ENCODE peak calls at places on chromosomes 4 and X, in ten cellular contexts. P is MCF 10A; U is stimulated activated CD8-positive, alpha-beta memory T cell treated with anti-CD3 and anti-CD28 coated beads, Interleukin-15, amount 100 ng/mL, for 1 hour; A is IMR-90; G is right lobe of liver; E is neural progenitor cell; M is neural crest cell; X is EL; T is pancreas; K is adipocyte. N is an unnamed sample.

GRCh38 chr4:17111436-17111835 is 213.0 kb upstream of the LDB2 start:
- DNase-seq in P (no peak), U (no peak), A (no peak), G (no peak), E (no peak), M (no peak), X (no peak), T (no peak), K (no peak), N (no peak)

GRCh38 chr4:6710282-6710681 is 617 bp upstream of the MRFAP1L1 start:
- DNase-seq in P (no peak), U (no peak), A (no peak), G (no peak), E (peak), M (no peak), X (no peak), T (no peak), K (peak), N (no peak)

GRCh38 chrX:67692246-67692645 is 148.4 kb downstream of the AR start:
- DNase-seq in P (peak), U (no peak), A (peak), G (no peak), E (no peak), M (no peak), X (peak), T (no peak), K (peak), N (no peak)

GRCh38 chrX:132837126-132837525 is 121.3 kb downstream of the HS6ST2 start:
- DNase-seq in P (peak), U (no peak), A (no peak), G (no peak), E (no peak), M (no peak), X (peak), T (peak), K (no peak), N (no peak)

GRCh38 chr4:13548059-13548983 is 4.0 kb upstream of the NKX3-2 start:
- DNase-seq in P (peak), U (no peak), A (no peak), G (no peak), E (peak), M (no peak), X (peak), T (no peak), K (no peak), N (no peak)

GRCh38 chr4:1172228-1172851 is at the start of gene SPON2:
- DNase-seq in P (no peak), U (no peak), A (peak), G (peak), E (peak), M (no peak), X (no peak), T (no peak), K (no peak), N (no peak)

GRCh38 chrX:150155396-150156048 is 207.6 kb upstream of the MAMLD1 start:
- DNase-seq in P (peak), U (no peak), A (peak), G (no peak), E (no peak), M (no peak), X (peak), T (no peak), K (peak), N (no peak)

GRCh38 chr4:166538491-166539005 is 665.5 kb downstream of the TLL1 start:
- DNase-seq in P (no peak), U (no peak), A (no peak), G (no peak), E (no peak), M (no peak), X (peak), T (no peak), K (no peak), N (no peak)

GRCh38 chr4:101256222-101256621 is 91.1 kb downstream of the PPP3CA start:
- DNase-seq in P (no peak), U (no peak), A (no peak), G (no peak), E (no peak), M (no peak), X (no peak), T (no peak), K (no peak), N (no peak)

GRCh38 chrX:30577362-30577961 is at the start of gene TASL:
- DNase-seq in P (no peak), U (no peak), A (no peak), G (no peak), E (no peak), M (no peak), X (no peak), T (no peak), K (no peak), N (no peak)

GRCh38 chrX:124358796-124359386 is 12.5 kb downstream of the SH2D1A start:
- DNase-seq in P (no peak), U (no peak), A (no peak), G (no peak), E (no peak), M (no peak), X (no peak), T (no peak), K (no peak), N (no peak)

GRCh38 chrX:70168238-70169188 is 8.8 kb upstream of the DGAT2L6 start:
- DNase-seq in P (peak), U (no peak), A (peak), G (no peak), E (peak), M (no peak), X (peak), T (no peak), K (peak), N (peak)

GRCh38 chrX:120690941-120691340 is 61.1 kb upstream of the C1GALT1C1 start:
- DNase-seq in P (no peak), U (no peak), A (no peak), G (no peak), E (no peak), M (no peak), X (no peak), T (no peak), K (no peak), N (no peak)

GRCh38 chr4:22720091-22720490 is 27.4 kb downstream of the GBA3 start:
- DNase-seq in P (no peak), U (no peak), A (peak), G (no peak), E (no peak), M (no peak), X (peak), T (no peak), K (peak), N (no peak)

GRCh38 chr4:84218002-84218401 is 281.1 kb downstream of the NKX6-1 start:
- DNase-seq in P (no peak), U (no peak), A (no peak), G (no peak), E (peak), M (peak), X (no peak), T (no peak), K (no peak), N (no peak)

GRCh38 chr4:134470544-134470943 is 269.0 kb upstream of the PABPC4L start:
- DNase-seq in P (peak), U (no peak), A (no peak), G (no peak), E (peak), M (peak), X (peak), T (peak), K (peak), N (peak)

GRCh38 chrX:12292996-12293765 is 154.9 kb downstream of the FRMPD4 start:
- DNase-seq in P (peak), U (no peak), A (peak), G (no peak), E (no peak), M (no peak), X (peak), T (no peak), K (peak), N (no peak)

GRCh38 chr4:911221-911751 is 20.8 kb downstream of the GAK start:
- DNase-seq in P (no peak), U (no peak), A (no peak), G (peak), E (no peak), M (no peak), X (no peak), T (no peak), K (no peak), N (no peak)

GRCh38 chrX:44914532-44915198 is 41.7 kb downstream of the KDM6A start:
- DNase-seq in P (no peak), U (no peak), A (peak), G (no peak), E (no peak), M (no peak), X (peak), T (no peak), K (peak), N (no peak)

GRCh38 chrX:69121321-69122000 is 43.8 kb downstream of the PJA1 start:
- DNase-seq in P (no peak), U (no peak), A (no peak), G (no peak), E (no peak), M (no peak), X (no peak), T (no peak), K (no peak), N (no peak)

GRCh38 chrX:5163663-5164062 is 1065.0 kb downstream of the NLGN4X start:
- DNase-seq in P (no peak), U (no peak), A (no peak), G (no peak), E (no peak), M (no peak), X (no peak), T (no peak), K (no peak), N (no peak)

GRCh38 chr4:185833055-185833598 is 21.1 kb upstream of the SORBS2 start:
- DNase-seq in P (no peak), U (no peak), A (peak), G (no peak), E (peak), M (no peak), X (peak), T (no peak), K (no peak), N (no peak)

GRCh38 chr4:174707897-174708296 is 121.2 kb downstream of the GLRA3 start:
- DNase-seq in P (no peak), U (no peak), A (no peak), G (no peak), E (no peak), M (no peak), X (no peak), T (no peak), K (peak), N (no peak)

GRCh38 chrX:10404435-10404834 is 215.9 kb downstream of the MID1 start:
- DNase-seq in P (no peak), U (no peak), A (peak), G (no peak), E (no peak), M (no peak), X (peak), T (no peak), K (peak), N (no peak)

GRCh38 chr4:1668488-1668840 is 15.6 kb downstream of the FAM53A start:
- DNase-seq in P (no peak), U (no peak), A (no peak), G (no peak), E (no peak), M (no peak), X (no peak), T (no peak), K (no peak), N (no peak)

GRCh38 chrX:2928583-2929434 is at the start of gene ARSD:
- DNase-seq in P (peak), U (peak), A (peak), G (peak), E (peak), M (peak), X (peak), T (peak), K (peak), N (no peak)

GRCh38 chr4:171751538-171751937 is 61.7 kb upstream of the GALNTL6 start:
- DNase-seq in P (no peak), U (no peak), A (no peak), G (no peak), E (no peak), M (no peak), X (no peak), T (no peak), K (no peak), N (no peak)

GRCh38 chr4:159368320-159368719 is 265.4 kb downstream of the RAPGEF2 start:
- DNase-seq in P (no peak), U (no peak), A (no peak), G (no peak), E (no peak), M (no peak), X (peak), T (no peak), K (no peak), N (no peak)

GRCh38 chrX:154799554-154800348 is 5.5 kb downstream of the MPP1 start:
- DNase-seq in P (peak), U (no peak), A (peak), G (no peak), E (peak), M (peak), X (no peak), T (peak), K (no peak), N (no peak)

GRCh38 chrX:154696328-154697045 is 43.1 kb upstream of the CTAG2 start:
- DNase-seq in P (peak), U (no peak), A (peak), G (no peak), E (no peak), M (no peak), X (peak), T (no peak), K (peak), N (no peak)

GRCh38 chr4:37936889-37937498 is 23.2 kb upstream of the PTTG2 start:
- DNase-seq in P (no peak), U (no peak), A (no peak), G (peak), E (no peak), M (no peak), X (no peak), T (no peak), K (no peak), N (no peak)

GRCh38 chr4:67575232-67575888 is 16.8 kb downstream of the STAP1 start:
- DNase-seq in P (no peak), U (no peak), A (no peak), G (no peak), E (no peak), M (no peak), X (no peak), T (no peak), K (no peak), N (peak)

GRCh38 chr4:101649790-101650450 is 140.6 kb upstream of the BANK1 start:
- DNase-seq in P (peak), U (no peak), A (no peak), G (no peak), E (no peak), M (no peak), X (no peak), T (no peak), K (peak), N (no peak)

GRCh38 chr4:31964691-31965090 is 1244.5 kb downstream of the PCDH7 start:
- DNase-seq in P (peak), U (no peak), A (no peak), G (no peak), E (no peak), M (no peak), X (no peak), T (no peak), K (no peak), N (no peak)

GRCh38 chrX:85815203-85815751 is 232.1 kb downstream of the CHM start:
- DNase-seq in P (no peak), U (no peak), A (no peak), G (no peak), E (no peak), M (no peak), X (no peak), T (no peak), K (no peak), N (no peak)